ENCODE peak calls at places on chromosome 16, in six cellular contexts. W is mammary epithelial cell; G is central memory CD4-positive, alpha-beta T cell; M is NCI-H1092 treated with DMSO at 0.1 percent for 48 hours; L is T-helper 2 cell; E is neuronal stem cell. B is an unnamed sample.

GRCh38 chr16:21169249-21169981 is 10.9 kb downstream of the LDAF1 start:
- DNase-seq in W (peak), G (no peak), M (no peak), L (no peak), E (no peak), B (no peak)

GRCh38 chr16:48999034-48999433 is 282.6 kb downstream of the CBLN1 start:
- DNase-seq in W (no peak), G (no peak), M (no peak), L (no peak), E (no peak), B (no peak)

GRCh38 chr16:20002936-20003335 is 70.8 kb downstream of the GPR139 start:
- DNase-seq in W (no peak), G (no peak), M (no peak), L (no peak), E (no peak), B (no peak)

GRCh38 chr16:23527961-23528634 is 17.8 kb upstream of the GGA2 start:
- DNase-seq in W (no peak), G (no peak), M (no peak), L (no peak), E (no peak), B (no peak)

GRCh38 chr16:56776562-56776961 is 46.6 kb downstream of the NUP93 start:
- DNase-seq in W (no peak), G (no peak), M (peak), L (no peak), E (no peak), B (no peak)

GRCh38 chr16:72976047-72976746 is 71.7 kb downstream of the ZFHX3 start:
- DNase-seq in W (no peak), G (no peak), M (no peak), L (no peak), E (no peak), B (no peak)

GRCh38 chr16:1884155-1884760 is 12.3 kb upstream of the MEIOB start:
- DNase-seq in W (no peak), G (no peak), M (no peak), L (peak), E (no peak), B (no peak)

GRCh38 chr16:53098526-53099317 is 43.9 kb downstream of the CHD9 start:
- DNase-seq in W (peak), G (peak), M (peak), L (peak), E (peak), B (peak)

GRCh38 chr16:13178318-13178717 is 276.9 kb downstream of the SHISA9 start:
- DNase-seq in W (no peak), G (no peak), M (no peak), L (no peak), E (no peak), B (no peak)

GRCh38 chr16:12609937-12610699 is 193.6 kb downstream of the CPPED1 start:
- DNase-seq in W (peak), G (no peak), M (no peak), L (no peak), E (no peak), B (no peak)

GRCh38 chr16:72043539-72043938 is 10.8 kb upstream of the HP start:
- DNase-seq in W (no peak), G (no peak), M (no peak), L (no peak), E (no peak), B (no peak)

GRCh38 chr16:16150117-16150877 is 73.0 kb downstream of the ABCC6 start:
- DNase-seq in W (no peak), G (no peak), M (peak), L (no peak), E (no peak), B (no peak)

GRCh38 chr16:354286-354881 is 1.9 kb upstream of the AXIN1 start:
- DNase-seq in W (peak), G (no peak), M (no peak), L (no peak), E (no peak), B (no peak)

B was measured in activated T-helper 1 cell treated with anti-CD3 and anti-CD28 coated beads, Interleukin-12 subunit alpha, Interleukin-12 subunit beta, Interleukin-2, Interleukin-4 antibody, amounts not matched to agents 30 ng/mL and 10 ng/mL and 1 ng/mL, durations not matched to agents 14 hours and 24 hours and 36 hours.